ENCODE peak calls at places on chromosomes 3 and 15, in four cellular contexts. G is A549, T is sigmoid colon, P is Peyer's patch. H is an unnamed sample.

GRCh38 chr3:140715035-140715434 is 37.2 kb downstream of the TRIM42 start:
- DNase-seq in P (no peak), T (no peak), G (no peak), H (no peak)

GRCh38 chr15:42085236-42085605 is 9.1 kb downstream of the PLA2G4D start:
- DNase-seq in T (no peak), P (no peak), G (no peak), H (peak)

GRCh38 chr3:175149675-175150074 is 290.5 kb downstream of the NAALADL2 start:
- DNase-seq in T (no peak), G (no peak), P (peak), H (peak)

GRCh38 chr15:92645051-92645631 is 10.4 kb downstream of the FAM174B start:
- DNase-seq in P (no peak), T (no peak), G (no peak), H (no peak)

GRCh38 chr3:16513141-16514020 is at the start of gene RFTN1:
- DNase-seq in P (peak), T (no peak), G (no peak), H (peak)

GRCh38 chr3:138638641-138639040 is 30.1 kb downstream of the FAIM start:
- DNase-seq in T (no peak), G (no peak), P (no peak), H (no peak)

GRCh38 chr3:126746395-126747177 is 42.5 kb downstream of the CHCHD6 start:
- DNase-seq in T (no peak), P (no peak), G (peak), H (no peak)

GRCh38 chr3:21216598-21216997 is 534.4 kb downstream of the ZNF385D start:
- DNase-seq in G (peak), P (no peak), T (no peak), H (no peak)

GRCh38 chr3:151962371-151962770 is 88.9 kb downstream of the SUCNR1 start:
- DNase-seq in G (no peak), P (no peak), T (no peak), H (no peak)

GRCh38 chr15:77037475-77038209 is 33.3 kb downstream of the TSPAN3 start:
- DNase-seq in T (peak), P (no peak), G (no peak), H (no peak)

GRCh38 chr3:33658971-33659848 is 58.8 kb downstream of the CLASP2 start:
- DNase-seq in T (peak), P (peak), G (peak), H (peak)

GRCh38 chr3:194104041-194104751 is 31.8 kb upstream of the HES1 start:
- DNase-seq in T (no peak), G (no peak), P (peak), H (no peak)

GRCh38 chr3:98182196-98182595 is 15.7 kb downstream of the OR5H15 start:
- DNase-seq in P (no peak), T (no peak), G (no peak), H (no peak)

GRCh38 chr3:123113889-123114450 is 47.1 kb downstream of the PDIA5 start:
- DNase-seq in G (no peak), T (no peak), P (no peak), H (no peak)

GRCh38 chr3:14520967-14521366 is 19.2 kb downstream of the GRIP2 start:
- DNase-seq in T (peak), P (no peak), G (no peak), H (peak)
- TF ChIP-seq CTCF in T (no peak), P (no peak), G (no peak), H (no peak)

GRCh38 chr3:105538483-105538882 is 171.8 kb downstream of the ALCAM start:
- DNase-seq in T (no peak), G (no peak), P (no peak), H (no peak)
- TF ChIP-seq POLR2A in T (no peak), G (no peak), P (no peak), H (no peak)

GRCh38 chr3:70803317-70803716 is 490.9 kb upstream of the MDFIC2 start:
- DNase-seq in P (no peak), T (no peak), G (no peak), H (no peak)

GRCh38 chr3:70808881-70809280 is 496.4 kb upstream of the MDFIC2 start:
- DNase-seq in P (no peak), G (no peak), T (no peak), H (no peak)

GRCh38 chr3:70803891-70804290 is 491.5 kb upstream of the MDFIC2 start:
- DNase-seq in T (no peak), P (no peak), G (no peak), H (no peak)

GRCh38 chr3:70806556-70806955 is 494.1 kb upstream of the MDFIC2 start:
- DNase-seq in P (no peak), T (no peak), G (no peak), H (no peak)

GRCh38 chr3:70805044-70805732 is 492.8 kb upstream of the MDFIC2 start:
- DNase-seq in G (no peak), P (no peak), T (no peak), H (no peak)
- TF ChIP-seq CTCF in G (no peak), P (no peak), T (no peak), H (no peak)

GRCh38 chr3:38027466-38028465 is 1.7 kb downstream of the PLCD1 start:
- DNase-seq in T (no peak), P (peak), G (no peak), H (no peak)

GRCh38 chr3:38030126-38031021 is 932 bp upstream of the PLCD1 start:
- DNase-seq in T (no peak), P (peak), G (no peak), H (peak)

GRCh38 chr3:38028621-38029361 is 651 bp downstream of the PLCD1 start:
- DNase-seq in G (no peak), P (peak), T (no peak), H (peak)

GRCh38 chr3:38031022-38031994 is 1.9 kb upstream of the PLCD1 start:
- DNase-seq in G (peak), P (peak), T (peak), H (peak)

DNA sequence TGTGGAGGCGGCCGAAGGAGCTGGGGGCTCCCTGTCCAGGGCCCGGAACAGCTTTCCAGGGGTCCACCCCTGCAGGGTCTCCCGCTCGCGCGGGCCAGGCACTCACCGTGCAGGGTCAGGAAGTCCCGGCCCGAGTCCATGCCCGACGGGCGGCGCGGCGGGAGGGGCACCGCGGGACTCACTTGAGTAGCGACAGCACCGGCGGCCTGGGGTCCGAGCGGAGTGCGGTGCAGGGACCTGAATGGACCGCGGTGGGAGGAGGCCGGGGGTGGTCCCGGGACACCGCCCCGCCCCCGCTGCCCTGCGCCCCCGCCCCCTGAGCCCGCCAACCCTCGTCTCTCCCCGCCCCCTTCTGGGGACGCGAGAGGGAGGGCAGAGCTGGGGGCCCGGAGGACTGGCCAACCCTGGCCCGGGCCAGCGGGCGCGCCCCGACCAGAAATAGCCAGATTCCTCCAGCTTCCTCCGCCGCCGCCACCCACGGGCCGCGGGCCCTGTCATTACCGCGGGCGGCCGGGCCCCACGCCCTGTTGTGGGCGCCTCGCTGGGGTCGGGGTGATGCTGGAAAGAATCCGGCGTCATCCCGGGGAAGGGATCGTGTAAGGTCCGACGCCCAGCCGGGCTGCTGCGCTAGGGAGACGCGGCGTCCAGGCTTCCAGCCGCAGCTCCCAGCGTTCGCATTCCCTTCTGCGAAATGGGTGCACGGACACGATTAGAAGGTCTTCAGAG is at the start of gene PLCD1:
- DNase-seq in T (peak), P (peak), G (peak), H (peak)
- TF ChIP-seq POLR2A in T (no peak), P (no peak), G (no peak), H (no peak)

DNA sequence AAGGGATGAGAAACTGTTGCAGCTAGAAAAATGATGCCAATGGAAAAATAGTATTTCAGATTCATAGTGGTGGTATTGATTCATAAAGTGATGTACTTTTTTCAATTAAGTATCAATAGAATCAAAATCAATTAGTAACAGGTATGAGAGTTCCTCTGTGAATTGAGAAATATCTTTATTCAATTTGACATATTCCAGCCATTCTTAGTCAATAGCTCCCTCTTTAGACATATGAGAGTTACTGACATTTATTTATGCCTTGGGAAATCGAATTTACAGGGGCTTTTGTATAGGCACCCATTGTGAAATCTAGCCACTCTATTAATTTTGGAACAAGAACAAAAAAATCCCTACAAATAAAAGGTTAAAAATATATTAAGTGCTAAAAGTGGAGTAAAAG is 386.9 kb upstream of the CNTN3 start:
- DNase-seq in G (peak), T (no peak), P (no peak), H (no peak)
- TF ChIP-seq CTCF in G (no peak), T (no peak), P (no peak), H (no peak)

GRCh38 chr3:14948609-14949038 is 1.2 kb downstream of the NR2C2 start:
- DNase-seq in G (peak), T (no peak), P (no peak), H (no peak)
- TF ChIP-seq POLR2A in G (peak), T (peak), P (peak), H (no peak)

H was measured in lower leg skin.